ENCODE peak calls at places on chromosome 22, in eight cellular contexts. J is mucosa of descending colon; P is GM04504; O is mesenteric fat pad; H is stimulated activated CD4-positive, alpha-beta T cell treated with anti-CD3 and anti-CD28 coated beads, Interleukin-15, amount 100 ng/mL, for 1 hour; M is GM04503; N is neural crest cell; W is cardiac fibroblast. S is an unnamed sample.

GRCh38 chr22:43304831-43305230 is 38.3 kb downstream of the SCUBE1 start:
- DNase-seq in N (no peak), W (no peak), O (no peak), J (no peak), M (no peak), P (no peak), H (no peak), S (no peak)

GRCh38 chr22:19730662-19731360 is 7.5 kb downstream of the GP1BB start:
- DNase-seq in H (peak; percentile 67), P (peak; percentile 52), W (peak; percentile 81), M (peak; percentile 18), O (peak; percentile 96), J (peak; percentile 80), N (peak; percentile 98), S (peak; percentile 97)

GRCh38 chr22:30471616-30472318 is at the start of gene SEC14L3:
- DNase-seq in J (no peak), W (no peak), P (no peak), H (no peak), O (no peak), M (no peak), N (no peak), S (no peak)

GRCh38 chr22:49997932-49998717 is 14.4 kb downstream of the IL17REL start:
- DNase-seq in N (no peak), P (no peak), W (no peak), H (no peak), M (no peak), O (peak; percentile 88), J (no peak), S (no peak)

GRCh38 chr22:38973289-38974169 is 8.6 kb upstream of the APOBEC3B start:
- DNase-seq in O (no peak), J (peak; percentile 41), N (peak; percentile 62), P (no peak), M (no peak), H (no peak), W (peak; percentile 49), S (no peak)

GRCh38 chr22:47055073-47055355 is 292.6 kb downstream of the TBC1D22A start:
- DNase-seq in H (no peak), W (no peak), P (no peak), O (no peak), J (no peak), N (no peak), M (no peak), S (no peak)

GRCh38 chr22:48824673-48825651 is 1002.7 kb downstream of the BRD1 start:
- DNase-seq in P (no peak), H (no peak), J (no peak), N (no peak), O (peak; percentile 73), M (no peak), W (no peak), S (no peak)

GRCh38 chr22:49673048-49673447 is 154.6 kb downstream of the BRD1 start:
- DNase-seq in J (no peak), M (no peak), O (peak; percentile 78), W (no peak), P (no peak), H (no peak), N (no peak), S (no peak)

GRCh38 chr22:30408388-30409101 is 11.7 kb downstream of the SEC14L2 start:
- DNase-seq in H (no peak), M (no peak), W (no peak), O (no peak), P (peak; percentile 65), J (no peak), N (no peak), S (no peak)

GRCh38 chr22:41909290-41910049 is 5.4 kb downstream of the SHISA8 start:
- DNase-seq in H (no peak), J (no peak), P (no peak), N (no peak), W (no peak), O (no peak), M (no peak), S (no peak)

GRCh38 chr22:41021655-41022454 is 70.5 kb upstream of the EP300 start:
- DNase-seq in J (peak; percentile 83), M (no peak), H (peak; percentile 15), O (peak; percentile 92), P (peak; percentile 30), W (peak; percentile 69), N (peak; percentile 59), S (peak; percentile 67)

GRCh38 chr22:29117799-29118477 is 45.1 kb downstream of the KREMEN1 start:
- DNase-seq in W (peak; percentile 87), M (no peak), O (no peak), N (no peak), H (no peak), P (no peak), J (no peak), S (no peak)

GRCh38 chr22:19688301-19689290 is 25.7 kb upstream of the SEPTIN5 start:
- DNase-seq in N (no peak), M (no peak), W (no peak), O (no peak), P (no peak), J (no peak), H (no peak), S (no peak)

GRCh38 chr22:42645938-42646568 is 3.1 kb downstream of the CYB5R3 start:
- DNase-seq in W (no peak), M (no peak), O (no peak), H (no peak), P (no peak), N (no peak), J (no peak), S (no peak)

GRCh38 chr22:39312410-39312809 is 7.0 kb downstream of the RPL3 start:
- DNase-seq in N (no peak), W (no peak), M (no peak), J (peak; percentile 29), O (no peak), H (no peak), P (no peak), S (no peak)

GRCh38 chr22:47329727-47330653 is 567.5 kb downstream of the TBC1D22A start:
- DNase-seq in W (no peak), H (no peak), M (no peak), P (no peak), O (peak; percentile 74), N (no peak), J (no peak), S (no peak)

GRCh38 chr22:37068859-37069258 is 17.3 kb downstream of the KCTD17 start:
- DNase-seq in H (no peak), N (no peak), P (no peak), O (no peak), M (no peak), J (no peak), W (no peak), S (no peak)

GRCh38 chr22:36386900-36387663 is 685 bp downstream of the MYH9 start:
- DNase-seq in H (no peak), P (no peak), W (no peak), O (peak; percentile 94), M (no peak), N (no peak), J (peak; percentile 93), S (no peak)

GRCh38 chr22:28441720-28442263 is 237.8 kb downstream of the TTC28 start:
- DNase-seq in J (no peak), W (peak; percentile 22), M (peak; percentile 35), H (no peak), P (peak; percentile 37), N (no peak), O (no peak), S (no peak)

GRCh38 chr22:22753526-22754267 is 109.3 kb downstream of the GGTLC2 start:
- DNase-seq in M (no peak), J (peak; percentile 76), P (no peak), W (peak; percentile 42), N (peak; percentile 59), O (no peak), H (peak; percentile 66), S (peak; percentile 86)

GRCh38 chr22:42992886-42993479 is 22.0 kb downstream of the PACSIN2 start:
- DNase-seq in W (no peak), M (no peak), H (no peak), P (no peak), N (no peak), J (no peak), O (no peak), S (no peak)

GRCh38 chr22:49307071-49307830 is 520.4 kb downstream of the BRD1 start:
- DNase-seq in N (no peak), H (no peak), P (no peak), J (no peak), W (no peak), O (peak; percentile 81), M (no peak), S (no peak)

GRCh38 chr22:21688706-21689381 is 23.0 kb downstream of the PPIL2 start:
- DNase-seq in J (peak; percentile 38), M (no peak), O (no peak), N (no peak), W (no peak), P (no peak), H (no peak), S (no peak)

GRCh38 chr22:45376703-45377102 is 36.7 kb downstream of the SMC1B start:
- DNase-seq in P (no peak), J (no peak), W (peak; percentile 78), O (no peak), H (no peak), N (no peak), M (no peak), S (no peak)

GRCh38 chr22:46287873-46288751 is 8.6 kb upstream of the GTSE1 start:
- DNase-seq in N (no peak), J (peak; percentile 86), W (no peak), M (no peak), P (no peak), H (no peak), O (no peak), S (no peak)

GRCh38 chr22:35376728-35377472 is 4.0 kb upstream of the HMOX1 start:
- DNase-seq in W (peak; percentile 99), O (peak; percentile 94), J (peak; percentile 92), M (peak; percentile 93), P (peak; percentile 99), N (peak; percentile 80), H (no peak), S (peak; percentile 82)

GRCh38 chr22:36613958-36614357 is 85.0 kb upstream of the EIF3D start:
- DNase-seq in P (no peak), W (peak; percentile 5), H (no peak), O (peak; percentile 18), J (no peak), M (no peak), N (no peak), S (no peak)

GRCh38 chr22:24503137-24503850 is 8.2 kb downstream of the UPB1 start:
- DNase-seq in N (peak; percentile 43), O (no peak), J (no peak), P (no peak), W (peak; percentile 68), M (no peak), H (peak; percentile 36), S (peak; percentile 80)

GRCh38 chr22:37781434-37782059 is 26.2 kb upstream of the GCAT start:
- DNase-seq in W (peak; percentile 42), H (no peak), J (no peak), N (no peak), O (no peak), M (no peak), P (no peak), S (no peak)

S was measured in HuH-7.